ENCODE peak calls at places on chromosomes 5 and 9, in six cellular contexts. V is AG09309, Q is mesothelial cell of epicardium, J is A549, D is uterus, O is WTC11. M is an unnamed sample.

GRCh38 chr9:124309665-124310064 is 51.9 kb downstream of the NEK6 start:
- DNase-seq in V (peak), Q (no peak), J (peak), D (peak), O (no peak), M (no peak)

GRCh38 chr5:34564706-34565235 is 91.4 kb upstream of the RAI14 start:
- DNase-seq in V (no peak), Q (no peak), J (no peak), D (peak), O (no peak), M (no peak)

GRCh38 chr5:138241688-138242547 is 28.8 kb upstream of the CDC23 start:
- DNase-seq in V (no peak), Q (peak), J (no peak), D (no peak), O (peak), M (peak)

GRCh38 chr9:123649909-123650308 is 280.0 kb downstream of the DENND1A start:
- DNase-seq in V (no peak), Q (no peak), J (no peak), D (no peak), O (no peak), M (no peak)

GRCh38 chr5:31751620-31752019 is 112.7 kb downstream of the PDZD2 start:
- DNase-seq in V (no peak), Q (no peak), J (no peak), D (no peak), O (no peak), M (no peak)

GRCh38 chr9:108478431-108478837 is 377.4 kb downstream of the ACTL7B start:
- DNase-seq in V (peak), Q (no peak), J (peak), D (peak), O (no peak), M (no peak)

GRCh38 chr9:114230068-114230467 is 74.7 kb downstream of the COL27A1 start:
- DNase-seq in V (no peak), Q (peak), J (no peak), D (no peak), O (no peak), M (no peak)

GRCh38 chr9:96051423-96051822 is 175.9 kb downstream of the ERCC6L2 start:
- DNase-seq in V (no peak), Q (no peak), J (no peak), D (no peak), O (no peak), M (no peak)

GRCh38 chr5:151463137-151464029 is 16.0 kb downstream of the SLC36A1 start:
- DNase-seq in V (no peak), Q (no peak), J (peak), D (no peak), O (peak), M (peak)

GRCh38 chr5:77312411-77312810 is 101.9 kb downstream of the PDE8B start:
- DNase-seq in V (peak), Q (no peak), J (peak), D (no peak), O (no peak), M (no peak)

GRCh38 chr5:121378559-121379359 is 472.9 kb upstream of the FTMT start:
- DNase-seq in V (no peak), Q (no peak), J (no peak), D (no peak), O (peak), M (no peak)

GRCh38 chr5:115549154-115549553 is 4.6 kb upstream of the FEM1C start:
- DNase-seq in V (no peak), Q (no peak), J (peak), D (no peak), O (peak), M (no peak)

GRCh38 chr5:180673371-180674252 is 24.2 kb upstream of the FLT4 start:
- DNase-seq in V (no peak), Q (no peak), J (no peak), D (no peak), O (peak), M (peak)
- TF ChIP-seq CTCF in V (no peak), Q (no peak), J (no peak), D (no peak), O (no peak), M (peak)

GRCh38 chr9:130029591-130029990 is 13.4 kb downstream of the FNBP1 start:
- DNase-seq in V (no peak), Q (no peak), J (no peak), D (no peak), O (no peak), M (no peak)

GRCh38 chr9:130027533-130028370 is 15.2 kb downstream of the FNBP1 start:
- DNase-seq in V (no peak), Q (no peak), J (no peak), D (no peak), O (no peak), M (no peak)

GRCh38 chr9:130029223-130029583 is 13.8 kb downstream of the FNBP1 start:
- DNase-seq in V (no peak), Q (no peak), J (no peak), D (no peak), O (no peak), M (no peak)

GRCh38 chr9:130028493-130029222 is 14.3 kb downstream of the FNBP1 start:
- DNase-seq in V (no peak), Q (no peak), J (no peak), D (no peak), O (no peak), M (no peak)

DNA sequence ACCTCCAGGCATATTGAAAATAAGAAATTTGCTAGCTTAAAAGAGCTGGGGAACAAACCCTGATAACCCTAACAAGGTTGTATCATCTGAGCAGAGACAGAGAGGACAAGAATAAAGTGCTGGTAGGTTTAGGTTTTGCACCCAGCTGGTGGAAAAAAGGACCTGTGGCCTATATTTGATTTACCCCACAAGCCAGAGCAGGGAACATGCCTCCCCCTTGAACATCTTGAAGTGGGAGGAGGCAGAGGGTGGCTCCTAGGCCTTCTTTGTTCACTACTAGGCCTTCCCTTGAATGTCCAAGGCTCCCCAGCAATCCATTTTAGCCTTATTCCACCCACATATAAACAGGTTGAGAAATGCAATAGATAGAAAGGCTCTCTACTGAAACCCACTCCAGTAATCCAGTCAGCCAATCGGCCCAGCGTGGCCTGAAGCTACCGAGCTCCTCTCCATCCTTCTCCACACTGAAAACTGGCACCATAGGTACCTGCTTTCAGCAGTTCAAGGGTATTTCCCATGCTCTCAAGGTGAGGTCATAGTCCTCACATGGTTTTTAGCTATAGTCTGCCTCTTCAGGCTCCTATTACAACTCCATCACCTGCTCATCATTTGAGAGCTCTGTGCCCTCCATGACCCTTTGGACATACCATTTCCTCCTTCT is 12.0 kb downstream of the FNBP1 start:
- DNase-seq in V (no peak), Q (no peak), J (no peak), D (no peak), O (no peak), M (no peak)
- TF ChIP-seq CTCF in V (no peak), Q (no peak), J (no peak), D (no peak), O (no peak), M (no peak)

DNA sequence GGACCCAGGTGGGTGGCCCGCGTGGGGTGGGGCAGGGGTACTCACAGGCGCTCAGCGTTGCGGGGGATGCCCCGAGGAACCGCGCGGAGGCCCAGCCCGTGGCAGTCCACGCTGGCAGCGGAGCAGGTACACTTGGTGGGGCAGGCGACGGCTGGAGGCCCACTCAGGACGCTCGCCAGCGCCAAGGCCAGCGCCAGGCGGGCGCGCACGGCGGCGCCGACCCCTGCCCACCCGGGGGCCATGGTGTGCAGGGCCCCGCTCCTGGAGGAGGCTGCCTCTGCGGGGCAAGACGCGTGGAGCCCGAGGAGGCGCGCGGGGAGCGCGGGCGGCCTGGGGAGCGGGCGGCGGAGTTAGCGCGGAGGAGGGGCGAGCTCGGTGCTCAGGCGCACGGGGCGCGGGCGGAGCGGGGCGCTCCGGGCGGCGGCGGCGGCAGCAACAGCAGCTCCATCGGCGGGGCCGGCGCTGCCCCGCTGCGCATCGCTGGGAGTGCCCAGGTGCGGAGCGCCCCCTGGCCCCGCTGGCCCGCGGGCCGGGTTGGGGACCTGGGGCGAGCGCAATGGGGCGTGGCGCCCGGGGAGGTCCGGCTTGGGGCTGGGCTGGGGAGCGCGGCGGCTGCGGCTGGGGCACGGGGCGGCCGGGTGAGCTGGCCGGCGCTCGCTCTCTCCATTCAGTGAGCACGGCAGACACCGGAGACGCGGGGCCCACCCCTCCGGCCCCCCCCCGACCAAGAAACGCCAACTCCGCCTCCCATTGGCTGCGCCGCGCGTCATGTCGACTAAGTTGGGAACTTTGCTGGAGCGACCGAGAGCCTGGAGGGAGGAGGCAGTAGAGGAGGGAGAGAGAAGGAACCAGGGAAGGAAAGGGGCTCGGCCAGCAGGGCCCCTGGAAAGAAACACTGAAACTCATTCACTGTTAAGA is at the start of gene SLIT3:
- DNase-seq in V (peak), Q (peak), J (peak), D (peak), O (peak), M (peak)
- TF ChIP-seq CTCF in V (no peak), Q (no peak), J (peak), D (no peak), O (no peak), M (no peak)

GRCh38 chr5:126848253-126848652 is 71.3 kb downstream of the LMNB1 start:
- DNase-seq in V (no peak), Q (no peak), J (no peak), D (no peak), O (no peak), M (no peak)
- TF ChIP-seq CTCF in V (no peak), Q (no peak), J (no peak), D (no peak), O (no peak), M (no peak)

M was measured in nephron progenitor cell.